ENCODE peak calls at places on chromosomes 2 and 18, in four cellular contexts. R, A, N and Y are unnamed samples.

GRCh38 chr18:61998335-61998734 is 105.5 kb upstream of the RNF152 start:
- DNase-seq in R (no peak), A (no peak), N (no peak), Y (no peak)

GRCh38 chr18:58862851-58863538 is 1.7 kb upstream of the ZNF532 start:
- DNase-seq in R (no peak), A (no peak), N (peak; percentile 67), Y (peak; percentile 43)

GRCh38 chr2:234348081-234348480 is 148.8 kb downstream of the ARL4C start:
- DNase-seq in R (no peak), A (no peak), N (no peak), Y (no peak)

GRCh38 chr2:58428553-58429284 is 187.6 kb upstream of the FANCL start:
- DNase-seq in R (peak; percentile 28), A (no peak), N (no peak), Y (no peak)

GRCh38 chr2:17600805-17601204 is 60.3 kb downstream of the VSNL1 start:
- DNase-seq in R (no peak), A (no peak), N (no peak), Y (no peak)

GRCh38 chr2:215899111-215900074 is 114.0 kb downstream of the MREG start:
- DNase-seq in R (no peak), A (no peak), N (no peak), Y (no peak)

GRCh38 chr2:152243723-152244122 is 68.2 kb upstream of the STAM2 start:
- DNase-seq in R (no peak), A (no peak), N (no peak), Y (no peak)

GRCh38 chr2:239265681-239266435 is 135.0 kb downstream of the HDAC4 start:
- DNase-seq in R (no peak), A (no peak), N (no peak), Y (no peak)

GRCh38 chr2:204888222-204888621 is 342.9 kb downstream of the PARD3B start:
- DNase-seq in R (no peak), A (no peak), N (no peak), Y (no peak)

GRCh38 chr2:197442865-197443264 is 8.0 kb upstream of the SF3B1 start:
- DNase-seq in R (no peak), A (no peak), N (no peak), Y (no peak)

GRCh38 chr18:5434425-5434824 is 109.4 kb downstream of the EPB41L3 start:
- DNase-seq in R (no peak), A (no peak), N (no peak), Y (no peak)

GRCh38 chr2:172288603-172289002 is 138.8 kb upstream of the ITGA6 start:
- DNase-seq in R (peak; percentile 74), A (no peak), N (no peak), Y (no peak)

GRCh38 chr2:54207666-54208195 is 48.3 kb downstream of the TSPYL6 start:
- DNase-seq in R (no peak), A (no peak), N (no peak), Y (no peak)

GRCh38 chr2:146161256-146161882 is 1641.5 kb upstream of the ZEB2 start:
- DNase-seq in R (no peak), A (no peak), N (no peak), Y (no peak)

GRCh38 chr2:25251461-25252273 is 83.3 kb upstream of the POMC start:
- DNase-seq in R (peak; percentile 48), A (peak; percentile 31), N (peak; percentile 83), Y (peak; percentile 43)

GRCh38 chr2:60884795-60885194 is 3.4 kb downstream of the REL start:
- DNase-seq in R (no peak), A (no peak), N (no peak), Y (no peak)

GRCh38 chr2:146388757-146389156 is 1456.1 kb upstream of the ACVR2A start:
- DNase-seq in R (no peak), A (no peak), N (no peak), Y (no peak)

GRCh38 chr2:151728736-151729415 is 5.4 kb downstream of the NEB start:
- DNase-seq in R (no peak), A (no peak), N (no peak), Y (no peak)

GRCh38 chr2:49640630-49641029 is 486.3 kb upstream of the FSHR start:
- DNase-seq in R (no peak), A (no peak), N (no peak), Y (no peak)

GRCh38 chr2:37599688-37600525 is 71.5 kb downstream of the CDC42EP3 start:
- DNase-seq in R (no peak), A (peak; percentile 50), N (no peak), Y (no peak)

GRCh38 chr2:161796192-161796591 is 172.0 kb downstream of the SLC4A10 start:
- DNase-seq in R (no peak), A (no peak), N (no peak), Y (peak; percentile 49)

GRCh38 chr2:19799881-19800780 is 101.7 kb downstream of the TTC32 start:
- DNase-seq in R (no peak), A (no peak), N (no peak), Y (no peak)

GRCh38 chr2:189015378-189015777 is 41.2 kb downstream of the COL3A1 start:
- DNase-seq in R (no peak), A (no peak), N (no peak), Y (no peak)

GRCh38 chr2:216183459-216183858 is 74.3 kb downstream of the XRCC5 start:
- DNase-seq in R (no peak), A (no peak), N (no peak), Y (no peak)

GRCh38 chr18:58348517-58348916 is 280.4 kb downstream of the ALPK2 start:
- DNase-seq in R (no peak), A (no peak), N (no peak), Y (no peak)

GRCh38 chr2:38076710-38077430 is 919 bp upstream of the CYP1B1 start:
- DNase-seq in R (peak; percentile 93), A (no peak), N (peak; percentile 37), Y (peak; percentile 87)

GRCh38 chr18:63843008-63843407 is 44.5 kb upstream of the SERPINB2 start:
- DNase-seq in R (no peak), A (no peak), N (no peak), Y (no peak)

GRCh38 chr18:47260138-47260923 is 8.9 kb upstream of the SKOR2 start:
- DNase-seq in R (no peak), A (no peak), N (no peak), Y (peak; percentile 43)

GRCh38 chr2:102335871-102336366 is 19.7 kb upstream of the IL18R1 start:
- DNase-seq in R (no peak), A (no peak), N (no peak), Y (no peak)

GRCh38 chr2:170212625-170213280 is 34.8 kb downstream of the MYO3B start:
- DNase-seq in R (no peak), A (no peak), N (no peak), Y (no peak)

GRCh38 chr2:73925033-73925704 is 1.5 kb upstream of the DGUOK start:
- DNase-seq in R (no peak), A (no peak), N (no peak), Y (no peak)

GRCh38 chr2:216499641-216500218 is 1.1 kb downstream of the RPL37A start:
- DNase-seq in R (no peak), A (no peak), N (no peak), Y (no peak)

GRCh38 chr18:62611395-62612241 is 88.8 kb downstream of the ZCCHC2 start:
- DNase-seq in R (no peak), A (no peak), N (no peak), Y (peak; percentile 62)

GRCh38 chr2:169584005-169584877 is at the start of gene PPIG:
- DNase-seq in R (peak; percentile 84), A (peak; percentile 82), N (peak; percentile 82), Y (peak; percentile 90)